ENCODE peak calls at places on chromosomes 7 and 10, in eight cellular contexts. One of them, this sample, is unnamed. For H3K27me3, the result is how much of the 10 kb centered on the place peaks cover.

GRCh38 chr10:99279626-99280111 is 44.0 kb upstream of the HPSE2 start:
- DNase-seq in HCT116: no peak
- DNase-seq in GM23338: no peak
- DNase-seq in neural progenitor cell: no peak
- DNase-seq in GM23248: peak
- DNase-seq in hepatocyte: peak
- DNase-seq in keratinocyte: no peak
- DNase-seq in astrocyte: no peak
- DNase-seq in this sample: no peak

GRCh38 chr10:45673074-45673628 is 579 bp upstream of the ZFAND4 start:
- DNase-seq in HCT116: no peak
- DNase-seq in GM23338: peak
- DNase-seq in neural progenitor cell: no peak
- DNase-seq in GM23248: peak
- DNase-seq in hepatocyte: peak
- DNase-seq in keratinocyte: no peak
- DNase-seq in astrocyte: peak
- DNase-seq in this sample: peak

GRCh38 chr10:1416456-1417037 is 320.8 kb downstream of the ADARB2 start:
- DNase-seq in HCT116: no peak
- DNase-seq in GM23338: no peak
- DNase-seq in neural progenitor cell: no peak
- DNase-seq in GM23248: no peak
- DNase-seq in hepatocyte: no peak
- DNase-seq in keratinocyte: no peak
- DNase-seq in astrocyte: no peak
- DNase-seq in this sample: no peak

GRCh38 chr10:7826971-7827370 is 8.7 kb downstream of the TAF3 start:
- DNase-seq in HCT116: no peak
- DNase-seq in GM23338: peak
- DNase-seq in neural progenitor cell: no peak
- DNase-seq in GM23248: peak
- DNase-seq in hepatocyte: peak
- DNase-seq in keratinocyte: no peak
- DNase-seq in astrocyte: peak
- DNase-seq in this sample: peak

GRCh38 chr10:27661511-27662286 is 83.9 kb downstream of the MKX start:
- DNase-seq in HCT116: no peak
- DNase-seq in GM23338: no peak
- DNase-seq in neural progenitor cell: no peak
- DNase-seq in GM23248: peak
- DNase-seq in hepatocyte: no peak
- DNase-seq in keratinocyte: no peak
- DNase-seq in astrocyte: peak
- DNase-seq in this sample: peak

GRCh38 chr10:234708-235406 is 99.6 kb downstream of the ZMYND11 start:
- DNase-seq in HCT116: no peak
- DNase-seq in GM23338: no peak
- DNase-seq in neural progenitor cell: no peak
- DNase-seq in GM23248: no peak
- DNase-seq in hepatocyte: no peak
- DNase-seq in keratinocyte: no peak
- DNase-seq in astrocyte: no peak
- DNase-seq in this sample: no peak

GRCh38 chr10:126904807-126905686 is at the start of gene DOCK1:
- DNase-seq in HCT116: peak
- DNase-seq in GM23338: peak
- DNase-seq in neural progenitor cell: peak
- DNase-seq in GM23248: peak
- DNase-seq in hepatocyte: peak
- DNase-seq in keratinocyte: no peak
- DNase-seq in astrocyte: peak
- DNase-seq in this sample: peak

GRCh38 chr10:78207776-78208175 is 174.1 kb downstream of the RPS24 start:
- DNase-seq in HCT116: no peak
- DNase-seq in GM23338: no peak
- DNase-seq in neural progenitor cell: no peak
- DNase-seq in GM23248: peak
- DNase-seq in hepatocyte: no peak
- DNase-seq in keratinocyte: no peak
- DNase-seq in astrocyte: no peak
- DNase-seq in this sample: no peak

GRCh38 chr10:94076325-94076841 is 82.7 kb downstream of the PLCE1 start:
- DNase-seq in HCT116: no peak
- DNase-seq in GM23338: peak
- DNase-seq in neural progenitor cell: peak
- DNase-seq in GM23248: peak
- DNase-seq in hepatocyte: peak
- DNase-seq in keratinocyte: no peak
- DNase-seq in astrocyte: peak
- DNase-seq in this sample: no peak

GRCh38 chr10:20936388-20936787 is 39.3 kb upstream of the NEBL start:
- DNase-seq in HCT116: no peak
- DNase-seq in GM23338: no peak
- DNase-seq in neural progenitor cell: no peak
- DNase-seq in GM23248: no peak
- DNase-seq in hepatocyte: no peak
- DNase-seq in keratinocyte: no peak
- DNase-seq in astrocyte: no peak
- DNase-seq in this sample: no peak

GRCh38 chr7:8433477-8434289 is at the start of gene NXPH1:
- DNase-seq in HCT116: no peak
- DNase-seq in GM23338: peak
- DNase-seq in neural progenitor cell: peak
- DNase-seq in GM23248: peak
- DNase-seq in hepatocyte: peak
- DNase-seq in keratinocyte: no peak
- DNase-seq in astrocyte: no peak
- DNase-seq in this sample: no peak

GRCh38 chr7:27160147-27160545 is 3.7 kb upstream of the HOXA7 start:
- DNase-seq in HCT116: no peak
- DNase-seq in GM23338: no peak
- DNase-seq in neural progenitor cell: no peak
- DNase-seq in GM23248: no peak
- DNase-seq in hepatocyte: peak
- DNase-seq in keratinocyte: no peak
- DNase-seq in astrocyte: no peak
- DNase-seq in this sample: peak

GRCh38 chr7:12458520-12459131 is 55.0 kb upstream of the VWDE start:
- DNase-seq in HCT116: peak
- DNase-seq in GM23338: peak
- DNase-seq in neural progenitor cell: peak
- DNase-seq in GM23248: peak
- DNase-seq in hepatocyte: peak
- DNase-seq in keratinocyte: no peak
- DNase-seq in astrocyte: peak
- DNase-seq in this sample: peak

GRCh38 chr10:77087406-77087805 is 550.2 kb downstream of the KCNMA1 start:
- DNase-seq in HCT116: no peak
- DNase-seq in GM23338: no peak
- DNase-seq in neural progenitor cell: no peak
- DNase-seq in GM23248: peak
- DNase-seq in hepatocyte: no peak
- DNase-seq in keratinocyte: no peak
- DNase-seq in astrocyte: peak
- DNase-seq in this sample: peak

GRCh38 chr10:21534611-21535493 is 820 bp downstream of the MLLT10 start:
- DNase-seq in HCT116: no peak
- DNase-seq in GM23338: peak
- DNase-seq in neural progenitor cell: peak
- DNase-seq in GM23248: peak
- DNase-seq in hepatocyte: peak
- DNase-seq in keratinocyte: no peak
- DNase-seq in astrocyte: no peak
- DNase-seq in this sample: peak

GRCh38 chr10:88986549-88987242 is 3.9 kb upstream of the FAS start:
- DNase-seq in HCT116: no peak
- DNase-seq in GM23338: peak
- DNase-seq in neural progenitor cell: peak
- DNase-seq in GM23248: peak
- DNase-seq in hepatocyte: peak
- DNase-seq in keratinocyte: no peak
- DNase-seq in astrocyte: no peak
- DNase-seq in this sample: peak

DNA sequence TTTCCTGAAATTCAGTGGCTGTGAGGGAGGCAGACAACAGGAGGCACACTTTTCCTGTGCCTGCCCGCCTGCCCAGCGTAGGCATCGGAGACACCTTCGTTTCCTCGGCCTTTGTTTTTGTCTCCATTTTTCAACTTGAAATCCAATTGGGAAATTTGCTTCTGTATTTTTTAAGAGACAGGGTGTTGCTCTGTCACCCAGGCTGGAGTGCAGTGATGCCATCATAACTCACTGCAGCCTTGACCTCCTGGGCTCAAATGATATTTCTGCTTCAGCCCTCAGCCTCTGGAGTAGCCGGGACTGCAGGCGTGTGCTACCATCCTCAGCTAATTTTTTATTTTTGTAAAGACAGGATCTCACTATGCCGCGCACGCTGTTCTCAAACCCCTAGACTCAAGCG is 116.8 kb downstream of the CYTH3 start:
- DNase-seq in HCT116: no peak
- DNase-seq in GM23338: no peak
- DNase-seq in neural progenitor cell: no peak
- DNase-seq in GM23248: no peak
- DNase-seq in hepatocyte: no peak
- DNase-seq in keratinocyte: no peak
- DNase-seq in astrocyte: no peak
- DNase-seq in this sample: no peak
- TF ChIP-seq EZH2 in HCT116: no peak
- TF ChIP-seq EZH2 in GM23338: no peak
- TF ChIP-seq EZH2 in neural progenitor cell: no peak
- TF ChIP-seq EZH2 in GM23248: no peak
- TF ChIP-seq EZH2 in hepatocyte: no peak
- TF ChIP-seq EZH2 in keratinocyte: no peak
- TF ChIP-seq EZH2 in astrocyte: no peak
- TF ChIP-seq EZH2 in this sample: no peak

DNA sequence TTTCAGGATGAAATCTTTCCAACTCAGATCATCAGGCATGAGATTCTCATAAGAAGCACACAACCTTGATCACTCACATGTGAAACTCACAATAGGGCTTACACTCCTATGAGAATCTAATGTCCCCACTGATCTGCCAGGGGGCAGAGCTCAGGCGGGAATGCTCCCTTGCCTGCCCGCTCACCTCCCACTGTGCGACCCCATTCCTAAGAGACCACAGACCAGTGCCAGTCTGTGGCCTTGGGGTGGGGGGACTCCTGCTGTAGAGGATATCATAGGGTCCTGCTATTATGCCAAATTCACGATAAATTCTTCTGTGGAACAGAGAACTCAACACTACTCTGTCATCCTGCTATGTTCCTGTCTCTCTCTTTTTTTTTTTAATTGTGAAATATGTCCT is 5.2 kb upstream of the RASGEF1A start:
- DNase-seq in HCT116: no peak
- DNase-seq in GM23338: no peak
- DNase-seq in neural progenitor cell: no peak
- DNase-seq in GM23248: no peak
- DNase-seq in hepatocyte: no peak
- DNase-seq in keratinocyte: no peak
- DNase-seq in astrocyte: no peak
- DNase-seq in this sample: no peak
- H3K27me3 ChIP-seq in HCT116: under half
- H3K27me3 ChIP-seq in GM23338: under half
- H3K27me3 ChIP-seq in neural progenitor cell: under half
- H3K27me3 ChIP-seq in GM23248: half or more
- H3K27me3 ChIP-seq in hepatocyte: half or more
- H3K27me3 ChIP-seq in keratinocyte: under half
- H3K27me3 ChIP-seq in astrocyte: under half
- H3K27me3 ChIP-seq in this sample: under half

DNA sequence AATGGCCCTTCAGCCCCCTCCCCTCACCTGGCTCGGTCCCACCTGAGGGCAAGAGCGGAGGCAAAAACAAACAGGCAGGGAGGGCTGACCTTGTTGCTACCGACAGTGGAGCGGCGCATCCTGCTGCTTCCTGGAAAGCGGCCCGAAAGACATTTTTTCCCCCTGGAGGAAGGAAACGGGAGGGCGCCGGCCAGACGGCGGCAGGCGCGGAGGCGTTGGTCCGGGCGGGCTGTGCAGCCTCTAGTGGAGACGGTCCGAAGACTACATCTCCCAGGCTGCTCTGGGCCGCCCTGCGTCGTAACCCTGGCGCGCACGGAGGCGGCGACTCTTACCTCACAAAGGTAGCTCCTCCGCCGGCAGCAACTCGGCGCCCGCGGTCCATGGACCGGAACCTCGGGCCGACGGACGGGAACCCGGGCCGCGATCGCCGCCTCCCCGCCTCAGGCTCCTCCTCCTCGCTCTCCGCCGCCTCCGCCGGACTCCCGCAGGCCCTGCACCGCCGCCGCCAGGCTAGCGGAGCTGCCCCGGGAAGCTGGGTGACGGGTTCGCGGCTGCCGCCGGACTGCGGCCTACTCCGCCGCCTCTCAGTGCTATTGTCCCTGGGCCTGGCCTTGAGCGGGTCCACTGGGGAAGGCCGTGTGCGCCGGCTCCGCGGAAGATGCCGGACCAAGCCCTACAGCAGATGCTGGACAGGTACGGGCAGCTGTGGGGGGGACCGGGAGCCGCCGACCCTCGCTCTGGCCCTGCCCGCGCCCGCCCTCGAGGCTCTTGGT is at the start of the genes CPEB3 and MARCHF5:
- DNase-seq in HCT116: peak
- DNase-seq in GM23338: peak
- DNase-seq in neural progenitor cell: peak
- DNase-seq in GM23248: peak
- DNase-seq in hepatocyte: peak
- DNase-seq in keratinocyte: peak
- DNase-seq in astrocyte: peak
- DNase-seq in this sample: peak
- TF ChIP-seq EZH2 in HCT116: no peak
- TF ChIP-seq EZH2 in GM23338: no peak
- TF ChIP-seq EZH2 in neural progenitor cell: peak
- TF ChIP-seq EZH2 in GM23248: no peak
- TF ChIP-seq EZH2 in hepatocyte: no peak
- TF ChIP-seq EZH2 in keratinocyte: no peak
- TF ChIP-seq EZH2 in astrocyte: no peak
- TF ChIP-seq EZH2 in this sample: no peak

DNA sequence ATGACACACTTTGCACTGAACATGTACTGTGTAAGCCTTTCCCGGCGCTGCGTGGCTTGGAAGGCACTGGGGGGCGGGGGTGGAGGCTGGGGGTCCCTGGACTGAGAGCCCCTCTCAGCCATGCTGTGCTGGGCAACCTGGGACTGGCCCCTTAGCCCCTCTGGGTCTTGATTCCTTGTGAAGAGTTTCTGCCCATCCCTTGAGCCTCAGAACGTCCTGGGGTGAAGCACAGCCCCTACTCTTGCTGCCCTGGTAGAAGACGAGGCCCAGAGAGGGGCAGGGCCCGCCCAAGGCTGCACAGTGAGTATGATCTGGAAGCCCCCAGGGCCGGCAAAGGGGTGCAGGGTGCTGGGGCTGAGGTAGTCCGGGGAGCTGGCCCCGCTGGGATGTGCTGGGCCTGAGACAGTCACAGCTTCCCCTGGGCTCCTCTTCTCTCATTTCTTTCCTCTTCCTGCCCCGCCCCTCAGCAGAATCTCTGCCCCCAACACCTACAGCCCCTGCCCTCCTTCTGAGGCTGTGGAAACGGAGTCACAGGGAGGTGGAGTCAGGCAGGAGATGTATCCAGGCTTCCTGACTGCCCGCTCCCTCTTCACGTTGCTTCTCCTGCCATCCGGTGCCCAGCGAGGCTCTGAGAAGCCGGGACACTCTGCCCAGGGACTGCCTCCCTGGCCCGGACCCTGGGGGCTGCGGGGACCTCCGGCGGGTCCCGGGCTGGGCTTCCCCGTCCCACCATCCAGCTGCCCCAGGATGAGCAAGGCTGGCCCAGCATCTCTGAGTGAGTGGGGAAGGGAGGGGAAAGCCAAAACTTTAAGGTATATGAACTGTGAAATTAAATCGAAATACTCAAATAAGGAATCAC is 60.5 kb downstream of the UNCX start:
- DNase-seq in HCT116: no peak
- DNase-seq in GM23338: no peak
- DNase-seq in neural progenitor cell: no peak
- DNase-seq in GM23248: no peak
- DNase-seq in hepatocyte: no peak
- DNase-seq in keratinocyte: no peak
- DNase-seq in astrocyte: no peak
- DNase-seq in this sample: no peak
- H3K27me3 ChIP-seq in HCT116: under half
- H3K27me3 ChIP-seq in GM23338: under half
- H3K27me3 ChIP-seq in neural progenitor cell: half or more
- H3K27me3 ChIP-seq in GM23248: under half
- H3K27me3 ChIP-seq in hepatocyte: under half
- H3K27me3 ChIP-seq in keratinocyte: half or more
- H3K27me3 ChIP-seq in astrocyte: under half
- H3K27me3 ChIP-seq in this sample: under half

This sample was measured in mammary epithelial cell.